ENCODE peak calls at places on chromosomes 11 and 22, in six cellular contexts. One of them, this sample, is unnamed.
A peak's percentile ranks its signal among the peaks of the same experiment; 100 is the strongest.

GRCh38 chr11:68839953-68840641 is 1.6 kb downstream of the CPT1A start:
- DNase-seq in activated CD4-positive, alpha-beta T cell treated with anti-CD3 and anti-CD28 coated beads, Interleukin-2, amount 50 U/mL, for 24 hours: no peak
- DNase-seq in HuH-7.5: no peak
- DNase-seq in aorta: no peak
- DNase-seq in NCI-H510A treated with DMSO at 0.1 percent for 48 hours: peak; percentile 60
- DNase-seq in stimulated activated CD4-positive, alpha-beta T cell treated with anti-CD3 and anti-CD28 coated beads, Interleukin-2, amount 100 ng/mL, for 48 hours: no peak
- DNase-seq in this sample: no peak

GRCh38 chr11:132941761-132942160 is 590.5 kb downstream of the OPCML start:
- DNase-seq in activated CD4-positive, alpha-beta T cell treated with anti-CD3 and anti-CD28 coated beads, Interleukin-2, amount 50 U/mL, for 24 hours: no peak
- DNase-seq in HuH-7.5: no peak
- DNase-seq in aorta: no peak
- DNase-seq in NCI-H510A treated with DMSO at 0.1 percent for 48 hours: no peak
- DNase-seq in stimulated activated CD4-positive, alpha-beta T cell treated with anti-CD3 and anti-CD28 coated beads, Interleukin-2, amount 100 ng/mL, for 48 hours: no peak
- DNase-seq in this sample: no peak

GRCh38 chr11:34345991-34346480 is 11.8 kb downstream of the ABTB2 start:
- DNase-seq in activated CD4-positive, alpha-beta T cell treated with anti-CD3 and anti-CD28 coated beads, Interleukin-2, amount 50 U/mL, for 24 hours: no peak
- DNase-seq in HuH-7.5: no peak
- DNase-seq in aorta: peak; percentile 86
- DNase-seq in NCI-H510A treated with DMSO at 0.1 percent for 48 hours: no peak
- DNase-seq in stimulated activated CD4-positive, alpha-beta T cell treated with anti-CD3 and anti-CD28 coated beads, Interleukin-2, amount 100 ng/mL, for 48 hours: no peak
- DNase-seq in this sample: no peak

GRCh38 chr11:117570701-117571100 is 226.3 kb downstream of the DSCAML1 start:
- DNase-seq in activated CD4-positive, alpha-beta T cell treated with anti-CD3 and anti-CD28 coated beads, Interleukin-2, amount 50 U/mL, for 24 hours: no peak
- DNase-seq in HuH-7.5: no peak
- DNase-seq in aorta: peak; percentile 62
- DNase-seq in NCI-H510A treated with DMSO at 0.1 percent for 48 hours: peak; percentile 34
- DNase-seq in stimulated activated CD4-positive, alpha-beta T cell treated with anti-CD3 and anti-CD28 coated beads, Interleukin-2, amount 100 ng/mL, for 48 hours: no peak
- DNase-seq in this sample: no peak

GRCh38 chr11:37595845-37596244 is 997.8 kb upstream of the RAG2 start:
- DNase-seq in activated CD4-positive, alpha-beta T cell treated with anti-CD3 and anti-CD28 coated beads, Interleukin-2, amount 50 U/mL, for 24 hours: no peak
- DNase-seq in HuH-7.5: no peak
- DNase-seq in aorta: no peak
- DNase-seq in NCI-H510A treated with DMSO at 0.1 percent for 48 hours: no peak
- DNase-seq in stimulated activated CD4-positive, alpha-beta T cell treated with anti-CD3 and anti-CD28 coated beads, Interleukin-2, amount 100 ng/mL, for 48 hours: no peak
- DNase-seq in this sample: no peak

GRCh38 chr22:19179472-19180048 is 1.0 kb upstream of the SLC25A1 start:
- DNase-seq in activated CD4-positive, alpha-beta T cell treated with anti-CD3 and anti-CD28 coated beads, Interleukin-2, amount 50 U/mL, for 24 hours: no peak
- DNase-seq in HuH-7.5: peak; percentile 87
- DNase-seq in aorta: peak; percentile 89
- DNase-seq in NCI-H510A treated with DMSO at 0.1 percent for 48 hours: peak; percentile 51
- DNase-seq in stimulated activated CD4-positive, alpha-beta T cell treated with anti-CD3 and anti-CD28 coated beads, Interleukin-2, amount 100 ng/mL, for 48 hours: peak; percentile 34
- DNase-seq in this sample: peak; percentile 66

GRCh38 chr11:74417860-74418508 is 19.8 kb upstream of the PGM2L1 start:
- DNase-seq in activated CD4-positive, alpha-beta T cell treated with anti-CD3 and anti-CD28 coated beads, Interleukin-2, amount 50 U/mL, for 24 hours: no peak
- DNase-seq in HuH-7.5: no peak
- DNase-seq in aorta: no peak
- DNase-seq in NCI-H510A treated with DMSO at 0.1 percent for 48 hours: no peak
- DNase-seq in stimulated activated CD4-positive, alpha-beta T cell treated with anti-CD3 and anti-CD28 coated beads, Interleukin-2, amount 100 ng/mL, for 48 hours: no peak
- DNase-seq in this sample: no peak

GRCh38 chr11:65382804-65383368 is 440 bp upstream of the SLC25A45 start:
- DNase-seq in activated CD4-positive, alpha-beta T cell treated with anti-CD3 and anti-CD28 coated beads, Interleukin-2, amount 50 U/mL, for 24 hours: no peak
- DNase-seq in HuH-7.5: no peak
- DNase-seq in aorta: no peak
- DNase-seq in NCI-H510A treated with DMSO at 0.1 percent for 48 hours: no peak
- DNase-seq in stimulated activated CD4-positive, alpha-beta T cell treated with anti-CD3 and anti-CD28 coated beads, Interleukin-2, amount 100 ng/mL, for 48 hours: no peak
- DNase-seq in this sample: no peak

GRCh38 chr11:126491092-126491491 is 135.6 kb downstream of the ST3GAL4 start:
- DNase-seq in activated CD4-positive, alpha-beta T cell treated with anti-CD3 and anti-CD28 coated beads, Interleukin-2, amount 50 U/mL, for 24 hours: no peak
- DNase-seq in HuH-7.5: no peak
- DNase-seq in aorta: no peak
- DNase-seq in NCI-H510A treated with DMSO at 0.1 percent for 48 hours: peak; percentile 92
- DNase-seq in stimulated activated CD4-positive, alpha-beta T cell treated with anti-CD3 and anti-CD28 coated beads, Interleukin-2, amount 100 ng/mL, for 48 hours: no peak
- DNase-seq in this sample: no peak

GRCh38 chr11:96758957-96759356 is 369.1 kb downstream of the JRKL start:
- DNase-seq in activated CD4-positive, alpha-beta T cell treated with anti-CD3 and anti-CD28 coated beads, Interleukin-2, amount 50 U/mL, for 24 hours: no peak
- DNase-seq in HuH-7.5: no peak
- DNase-seq in aorta: no peak
- DNase-seq in NCI-H510A treated with DMSO at 0.1 percent for 48 hours: no peak
- DNase-seq in stimulated activated CD4-positive, alpha-beta T cell treated with anti-CD3 and anti-CD28 coated beads, Interleukin-2, amount 100 ng/mL, for 48 hours: no peak
- DNase-seq in this sample: no peak

GRCh38 chr11:1928038-1928890 is 8.8 kb downstream of the TNNT3 start:
- DNase-seq in activated CD4-positive, alpha-beta T cell treated with anti-CD3 and anti-CD28 coated beads, Interleukin-2, amount 50 U/mL, for 24 hours: no peak
- DNase-seq in HuH-7.5: no peak
- DNase-seq in aorta: peak; percentile 75
- DNase-seq in NCI-H510A treated with DMSO at 0.1 percent for 48 hours: no peak
- DNase-seq in stimulated activated CD4-positive, alpha-beta T cell treated with anti-CD3 and anti-CD28 coated beads, Interleukin-2, amount 100 ng/mL, for 48 hours: no peak
- DNase-seq in this sample: no peak

GRCh38 chr22:24240381-24240780 is 4.5 kb downstream of the GGT5 start:
- DNase-seq in activated CD4-positive, alpha-beta T cell treated with anti-CD3 and anti-CD28 coated beads, Interleukin-2, amount 50 U/mL, for 24 hours: no peak
- DNase-seq in HuH-7.5: no peak
- DNase-seq in aorta: no peak
- DNase-seq in NCI-H510A treated with DMSO at 0.1 percent for 48 hours: no peak
- DNase-seq in stimulated activated CD4-positive, alpha-beta T cell treated with anti-CD3 and anti-CD28 coated beads, Interleukin-2, amount 100 ng/mL, for 48 hours: no peak
- DNase-seq in this sample: no peak

GRCh38 chr22:40240160-40240559 is 62.4 kb downstream of the TNRC6B start:
- DNase-seq in activated CD4-positive, alpha-beta T cell treated with anti-CD3 and anti-CD28 coated beads, Interleukin-2, amount 50 U/mL, for 24 hours: no peak
- DNase-seq in HuH-7.5: no peak
- DNase-seq in aorta: no peak
- DNase-seq in NCI-H510A treated with DMSO at 0.1 percent for 48 hours: no peak
- DNase-seq in stimulated activated CD4-positive, alpha-beta T cell treated with anti-CD3 and anti-CD28 coated beads, Interleukin-2, amount 100 ng/mL, for 48 hours: no peak
- DNase-seq in this sample: no peak

GRCh38 chr22:44211946-44212930 is 31.5 kb downstream of the PARVG start:
- DNase-seq in activated CD4-positive, alpha-beta T cell treated with anti-CD3 and anti-CD28 coated beads, Interleukin-2, amount 50 U/mL, for 24 hours: no peak
- DNase-seq in HuH-7.5: no peak
- DNase-seq in aorta: no peak
- DNase-seq in NCI-H510A treated with DMSO at 0.1 percent for 48 hours: no peak
- DNase-seq in stimulated activated CD4-positive, alpha-beta T cell treated with anti-CD3 and anti-CD28 coated beads, Interleukin-2, amount 100 ng/mL, for 48 hours: no peak
- DNase-seq in this sample: no peak

GRCh38 chr22:49209452-49210195 is 618.0 kb downstream of the BRD1 start:
- DNase-seq in activated CD4-positive, alpha-beta T cell treated with anti-CD3 and anti-CD28 coated beads, Interleukin-2, amount 50 U/mL, for 24 hours: no peak
- DNase-seq in HuH-7.5: no peak
- DNase-seq in aorta: peak; percentile 45
- DNase-seq in NCI-H510A treated with DMSO at 0.1 percent for 48 hours: peak; percentile 73
- DNase-seq in stimulated activated CD4-positive, alpha-beta T cell treated with anti-CD3 and anti-CD28 coated beads, Interleukin-2, amount 100 ng/mL, for 48 hours: no peak
- DNase-seq in this sample: peak; percentile 78

GRCh38 chr22:28899199-28899853 is 16.0 kb downstream of the ZNRF3 start:
- DNase-seq in activated CD4-positive, alpha-beta T cell treated with anti-CD3 and anti-CD28 coated beads, Interleukin-2, amount 50 U/mL, for 24 hours: no peak
- DNase-seq in HuH-7.5: no peak
- DNase-seq in aorta: peak; percentile 74
- DNase-seq in NCI-H510A treated with DMSO at 0.1 percent for 48 hours: no peak
- DNase-seq in stimulated activated CD4-positive, alpha-beta T cell treated with anti-CD3 and anti-CD28 coated beads, Interleukin-2, amount 100 ng/mL, for 48 hours: no peak
- DNase-seq in this sample: no peak

GRCh38 chr11:130531061-130531460 is 82.6 kb downstream of the ADAMTS15 start:
- DNase-seq in activated CD4-positive, alpha-beta T cell treated with anti-CD3 and anti-CD28 coated beads, Interleukin-2, amount 50 U/mL, for 24 hours: no peak
- DNase-seq in HuH-7.5: no peak
- DNase-seq in aorta: no peak
- DNase-seq in NCI-H510A treated with DMSO at 0.1 percent for 48 hours: no peak
- DNase-seq in stimulated activated CD4-positive, alpha-beta T cell treated with anti-CD3 and anti-CD28 coated beads, Interleukin-2, amount 100 ng/mL, for 48 hours: no peak
- DNase-seq in this sample: no peak

GRCh38 chr11:7690648-7691047 is 15.6 kb downstream of the OVCH2 start:
- DNase-seq in activated CD4-positive, alpha-beta T cell treated with anti-CD3 and anti-CD28 coated beads, Interleukin-2, amount 50 U/mL, for 24 hours: no peak
- DNase-seq in HuH-7.5: no peak
- DNase-seq in aorta: no peak
- DNase-seq in NCI-H510A treated with DMSO at 0.1 percent for 48 hours: no peak
- DNase-seq in stimulated activated CD4-positive, alpha-beta T cell treated with anti-CD3 and anti-CD28 coated beads, Interleukin-2, amount 100 ng/mL, for 48 hours: no peak
- DNase-seq in this sample: no peak

GRCh38 chr22:37918580-37919274 is 12.6 kb downstream of the MICALL1 start:
- DNase-seq in activated CD4-positive, alpha-beta T cell treated with anti-CD3 and anti-CD28 coated beads, Interleukin-2, amount 50 U/mL, for 24 hours: no peak
- DNase-seq in HuH-7.5: no peak
- DNase-seq in aorta: no peak
- DNase-seq in NCI-H510A treated with DMSO at 0.1 percent for 48 hours: no peak
- DNase-seq in stimulated activated CD4-positive, alpha-beta T cell treated with anti-CD3 and anti-CD28 coated beads, Interleukin-2, amount 100 ng/mL, for 48 hours: no peak
- DNase-seq in this sample: no peak

GRCh38 chr11:43693731-43694130 is 13.2 kb downstream of the HSD17B12 start:
- DNase-seq in activated CD4-positive, alpha-beta T cell treated with anti-CD3 and anti-CD28 coated beads, Interleukin-2, amount 50 U/mL, for 24 hours: no peak
- DNase-seq in HuH-7.5: no peak
- DNase-seq in aorta: no peak
- DNase-seq in NCI-H510A treated with DMSO at 0.1 percent for 48 hours: no peak
- DNase-seq in stimulated activated CD4-positive, alpha-beta T cell treated with anti-CD3 and anti-CD28 coated beads, Interleukin-2, amount 100 ng/mL, for 48 hours: no peak
- DNase-seq in this sample: no peak

GRCh38 chr11:110187731-110188130 is 94.5 kb downstream of the ZC3H12C start:
- DNase-seq in activated CD4-positive, alpha-beta T cell treated with anti-CD3 and anti-CD28 coated beads, Interleukin-2, amount 50 U/mL, for 24 hours: no peak
- DNase-seq in HuH-7.5: no peak
- DNase-seq in aorta: no peak
- DNase-seq in NCI-H510A treated with DMSO at 0.1 percent for 48 hours: no peak
- DNase-seq in stimulated activated CD4-positive, alpha-beta T cell treated with anti-CD3 and anti-CD28 coated beads, Interleukin-2, amount 100 ng/mL, for 48 hours: no peak
- DNase-seq in this sample: no peak

GRCh38 chr11:111941963-111942362 is 4.8 kb downstream of the DIXDC1 start:
- DNase-seq in activated CD4-positive, alpha-beta T cell treated with anti-CD3 and anti-CD28 coated beads, Interleukin-2, amount 50 U/mL, for 24 hours: no peak
- DNase-seq in HuH-7.5: no peak
- DNase-seq in aorta: no peak
- DNase-seq in NCI-H510A treated with DMSO at 0.1 percent for 48 hours: no peak
- DNase-seq in stimulated activated CD4-positive, alpha-beta T cell treated with anti-CD3 and anti-CD28 coated beads, Interleukin-2, amount 100 ng/mL, for 48 hours: no peak
- DNase-seq in this sample: no peak

GRCh38 chr11:107969219-107969618 is 39.5 kb upstream of the CUL5 start:
- DNase-seq in activated CD4-positive, alpha-beta T cell treated with anti-CD3 and anti-CD28 coated beads, Interleukin-2, amount 50 U/mL, for 24 hours: no peak
- DNase-seq in HuH-7.5: no peak
- DNase-seq in aorta: no peak
- DNase-seq in NCI-H510A treated with DMSO at 0.1 percent for 48 hours: no peak
- DNase-seq in stimulated activated CD4-positive, alpha-beta T cell treated with anti-CD3 and anti-CD28 coated beads, Interleukin-2, amount 100 ng/mL, for 48 hours: no peak
- DNase-seq in this sample: no peak

GRCh38 chr11:12657981-12658380 is 16.2 kb upstream of the TEAD1 start:
- DNase-seq in activated CD4-positive, alpha-beta T cell treated with anti-CD3 and anti-CD28 coated beads, Interleukin-2, amount 50 U/mL, for 24 hours: no peak
- DNase-seq in HuH-7.5: no peak
- DNase-seq in aorta: no peak
- DNase-seq in NCI-H510A treated with DMSO at 0.1 percent for 48 hours: no peak
- DNase-seq in stimulated activated CD4-positive, alpha-beta T cell treated with anti-CD3 and anti-CD28 coated beads, Interleukin-2, amount 100 ng/mL, for 48 hours: no peak
- DNase-seq in this sample: no peak

GRCh38 chr22:46864314-46865051 is 102.0 kb downstream of the TBC1D22A start:
- DNase-seq in activated CD4-positive, alpha-beta T cell treated with anti-CD3 and anti-CD28 coated beads, Interleukin-2, amount 50 U/mL, for 24 hours: no peak
- DNase-seq in HuH-7.5: peak; percentile 60
- DNase-seq in aorta: no peak
- DNase-seq in NCI-H510A treated with DMSO at 0.1 percent for 48 hours: no peak
- DNase-seq in stimulated activated CD4-positive, alpha-beta T cell treated with anti-CD3 and anti-CD28 coated beads, Interleukin-2, amount 100 ng/mL, for 48 hours: no peak
- DNase-seq in this sample: peak; percentile 88

GRCh38 chr11:569273-569885 is 6.9 kb upstream of the PHRF1 start:
- DNase-seq in activated CD4-positive, alpha-beta T cell treated with anti-CD3 and anti-CD28 coated beads, Interleukin-2, amount 50 U/mL, for 24 hours: no peak
- DNase-seq in HuH-7.5: peak; percentile 61
- DNase-seq in aorta: no peak
- DNase-seq in NCI-H510A treated with DMSO at 0.1 percent for 48 hours: no peak
- DNase-seq in stimulated activated CD4-positive, alpha-beta T cell treated with anti-CD3 and anti-CD28 coated beads, Interleukin-2, amount 100 ng/mL, for 48 hours: no peak
- DNase-seq in this sample: no peak

GRCh38 chr11:27158763-27159679 is 118.4 kb downstream of the BBOX1 start:
- DNase-seq in activated CD4-positive, alpha-beta T cell treated with anti-CD3 and anti-CD28 coated beads, Interleukin-2, amount 50 U/mL, for 24 hours: no peak
- DNase-seq in HuH-7.5: peak; percentile 84
- DNase-seq in aorta: peak; percentile 67
- DNase-seq in NCI-H510A treated with DMSO at 0.1 percent for 48 hours: peak; percentile 40
- DNase-seq in stimulated activated CD4-positive, alpha-beta T cell treated with anti-CD3 and anti-CD28 coated beads, Interleukin-2, amount 100 ng/mL, for 48 hours: no peak
- DNase-seq in this sample: peak; percentile 69

GRCh38 chr11:47924184-47924671 is 56.1 kb upstream of the PTPRJ start:
- DNase-seq in activated CD4-positive, alpha-beta T cell treated with anti-CD3 and anti-CD28 coated beads, Interleukin-2, amount 50 U/mL, for 24 hours: no peak
- DNase-seq in HuH-7.5: no peak
- DNase-seq in aorta: no peak
- DNase-seq in NCI-H510A treated with DMSO at 0.1 percent for 48 hours: peak; percentile 31
- DNase-seq in stimulated activated CD4-positive, alpha-beta T cell treated with anti-CD3 and anti-CD28 coated beads, Interleukin-2, amount 100 ng/mL, for 48 hours: no peak
- DNase-seq in this sample: peak; percentile 45

GRCh38 chr11:114201219-114201618 is 95.0 kb upstream of the NNMT start:
- DNase-seq in activated CD4-positive, alpha-beta T cell treated with anti-CD3 and anti-CD28 coated beads, Interleukin-2, amount 50 U/mL, for 24 hours: no peak
- DNase-seq in HuH-7.5: no peak
- DNase-seq in aorta: no peak
- DNase-seq in NCI-H510A treated with DMSO at 0.1 percent for 48 hours: no peak
- DNase-seq in stimulated activated CD4-positive, alpha-beta T cell treated with anti-CD3 and anti-CD28 coated beads, Interleukin-2, amount 100 ng/mL, for 48 hours: no peak
- DNase-seq in this sample: no peak

GRCh38 chr11:96342131-96342970 is 644 bp downstream of the MAML2 start:
- DNase-seq in activated CD4-positive, alpha-beta T cell treated with anti-CD3 and anti-CD28 coated beads, Interleukin-2, amount 50 U/mL, for 24 hours: no peak
- DNase-seq in HuH-7.5: no peak
- DNase-seq in aorta: no peak
- DNase-seq in NCI-H510A treated with DMSO at 0.1 percent for 48 hours: peak; percentile 27
- DNase-seq in stimulated activated CD4-positive, alpha-beta T cell treated with anti-CD3 and anti-CD28 coated beads, Interleukin-2, amount 100 ng/mL, for 48 hours: no peak
- DNase-seq in this sample: no peak

GRCh38 chr11:8094656-8095055 is 13.6 kb downstream of the TUB start:
- DNase-seq in activated CD4-positive, alpha-beta T cell treated with anti-CD3 and anti-CD28 coated beads, Interleukin-2, amount 50 U/mL, for 24 hours: no peak
- DNase-seq in HuH-7.5: no peak
- DNase-seq in aorta: no peak
- DNase-seq in NCI-H510A treated with DMSO at 0.1 percent for 48 hours: no peak
- DNase-seq in stimulated activated CD4-positive, alpha-beta T cell treated with anti-CD3 and anti-CD28 coated beads, Interleukin-2, amount 100 ng/mL, for 48 hours: no peak
- DNase-seq in this sample: no peak

GRCh38 chr22:50720861-50721844 is 16.9 kb upstream of the ACR start:
- DNase-seq in activated CD4-positive, alpha-beta T cell treated with anti-CD3 and anti-CD28 coated beads, Interleukin-2, amount 50 U/mL, for 24 hours: no peak
- DNase-seq in HuH-7.5: no peak
- DNase-seq in aorta: no peak
- DNase-seq in NCI-H510A treated with DMSO at 0.1 percent for 48 hours: no peak
- DNase-seq in stimulated activated CD4-positive, alpha-beta T cell treated with anti-CD3 and anti-CD28 coated beads, Interleukin-2, amount 100 ng/mL, for 48 hours: no peak
- DNase-seq in this sample: no peak

GRCh38 chr11:392102-392777 is 1.8 kb upstream of the PKP3 start:
- DNase-seq in activated CD4-positive, alpha-beta T cell treated with anti-CD3 and anti-CD28 coated beads, Interleukin-2, amount 50 U/mL, for 24 hours: no peak
- DNase-seq in HuH-7.5: no peak
- DNase-seq in aorta: no peak
- DNase-seq in NCI-H510A treated with DMSO at 0.1 percent for 48 hours: no peak
- DNase-seq in stimulated activated CD4-positive, alpha-beta T cell treated with anti-CD3 and anti-CD28 coated beads, Interleukin-2, amount 100 ng/mL, for 48 hours: no peak
- DNase-seq in this sample: no peak

GRCh38 chr11:115678942-115679341 is 174.7 kb upstream of the CADM1 start:
- DNase-seq in activated CD4-positive, alpha-beta T cell treated with anti-CD3 and anti-CD28 coated beads, Interleukin-2, amount 50 U/mL, for 24 hours: no peak
- DNase-seq in HuH-7.5: no peak
- DNase-seq in aorta: no peak
- DNase-seq in NCI-H510A treated with DMSO at 0.1 percent for 48 hours: no peak
- DNase-seq in stimulated activated CD4-positive, alpha-beta T cell treated with anti-CD3 and anti-CD28 coated beads, Interleukin-2, amount 100 ng/mL, for 48 hours: no peak
- DNase-seq in this sample: peak; percentile 37

GRCh38 chr11:122115520-122116343 is at the start of gene BLID:
- DNase-seq in activated CD4-positive, alpha-beta T cell treated with anti-CD3 and anti-CD28 coated beads, Interleukin-2, amount 50 U/mL, for 24 hours: no peak
- DNase-seq in HuH-7.5: no peak
- DNase-seq in aorta: no peak
- DNase-seq in NCI-H510A treated with DMSO at 0.1 percent for 48 hours: no peak
- DNase-seq in stimulated activated CD4-positive, alpha-beta T cell treated with anti-CD3 and anti-CD28 coated beads, Interleukin-2, amount 100 ng/mL, for 48 hours: no peak
- DNase-seq in this sample: peak; percentile 7

GRCh38 chr11:94304559-94304958 is at the start of gene IZUMO1R:
- DNase-seq in activated CD4-positive, alpha-beta T cell treated with anti-CD3 and anti-CD28 coated beads, Interleukin-2, amount 50 U/mL, for 24 hours: no peak
- DNase-seq in HuH-7.5: no peak
- DNase-seq in aorta: no peak
- DNase-seq in NCI-H510A treated with DMSO at 0.1 percent for 48 hours: no peak
- DNase-seq in stimulated activated CD4-positive, alpha-beta T cell treated with anti-CD3 and anti-CD28 coated beads, Interleukin-2, amount 100 ng/mL, for 48 hours: no peak
- DNase-seq in this sample: no peak

GRCh38 chr11:104198576-104198975 is 34.6 kb upstream of the PDGFD start:
- DNase-seq in activated CD4-positive, alpha-beta T cell treated with anti-CD3 and anti-CD28 coated beads, Interleukin-2, amount 50 U/mL, for 24 hours: no peak
- DNase-seq in HuH-7.5: no peak
- DNase-seq in aorta: no peak
- DNase-seq in NCI-H510A treated with DMSO at 0.1 percent for 48 hours: no peak
- DNase-seq in stimulated activated CD4-positive, alpha-beta T cell treated with anti-CD3 and anti-CD28 coated beads, Interleukin-2, amount 100 ng/mL, for 48 hours: no peak
- DNase-seq in this sample: no peak

GRCh38 chr11:126406368-126406767 is 50.9 kb downstream of the ST3GAL4 start:
- DNase-seq in activated CD4-positive, alpha-beta T cell treated with anti-CD3 and anti-CD28 coated beads, Interleukin-2, amount 50 U/mL, for 24 hours: no peak
- DNase-seq in HuH-7.5: no peak
- DNase-seq in aorta: no peak
- DNase-seq in NCI-H510A treated with DMSO at 0.1 percent for 48 hours: no peak
- DNase-seq in stimulated activated CD4-positive, alpha-beta T cell treated with anti-CD3 and anti-CD28 coated beads, Interleukin-2, amount 100 ng/mL, for 48 hours: no peak
- DNase-seq in this sample: no peak

This sample was measured in HepG2.